ENCODE peak calls at places on chromosome 6, in seven cellular contexts. One of them, this sample, is unnamed.

GRCh38 chr6:89859744-89860143 is 30.1 kb downstream of the CASP8AP2 start:
- DNase-seq in fibroblast of lung: no peak
- DNase-seq in HepG2: no peak
- DNase-seq in GM23248: no peak
- DNase-seq in PC-3: no peak
- DNase-seq in GM23338: no peak
- DNase-seq in K562: no peak
- DNase-seq in this sample: no peak

GRCh38 chr6:125886914-125887313 is 69.7 kb upstream of the HINT3 start:
- DNase-seq in fibroblast of lung: no peak
- DNase-seq in HepG2: no peak
- DNase-seq in GM23248: no peak
- DNase-seq in PC-3: no peak
- DNase-seq in GM23338: no peak
- DNase-seq in K562: no peak
- DNase-seq in this sample: no peak

GRCh38 chr6:133983099-133983939 is 30.3 kb downstream of the TBPL1 start:
- DNase-seq in fibroblast of lung: peak; percentile 80
- DNase-seq in HepG2: peak; percentile 28
- DNase-seq in GM23248: no peak
- DNase-seq in PC-3: peak; percentile 62
- DNase-seq in GM23338: no peak
- DNase-seq in K562: peak; percentile 72
- DNase-seq in this sample: peak; percentile 67

GRCh38 chr6:72616406-72617015 is 5.4 kb upstream of the KCNQ5 start:
- DNase-seq in fibroblast of lung: peak; percentile 73
- DNase-seq in HepG2: peak; percentile 6
- DNase-seq in GM23248: peak; percentile 74
- DNase-seq in PC-3: peak; percentile 58
- DNase-seq in GM23338: peak; percentile 67
- DNase-seq in K562: peak; percentile 56
- DNase-seq in this sample: no peak

GRCh38 chr6:117237561-117237960 is 27.8 kb upstream of the VGLL2 start:
- DNase-seq in fibroblast of lung: no peak
- DNase-seq in HepG2: no peak
- DNase-seq in GM23248: peak; percentile 30
- DNase-seq in PC-3: peak; percentile 48
- DNase-seq in GM23338: no peak
- DNase-seq in K562: no peak
- DNase-seq in this sample: peak; percentile 60

GRCh38 chr6:128655978-128656498 is 135.6 kb upstream of the PTPRK start:
- DNase-seq in fibroblast of lung: peak; percentile 78
- DNase-seq in HepG2: no peak
- DNase-seq in GM23248: peak; percentile 86
- DNase-seq in PC-3: peak; percentile 89
- DNase-seq in GM23338: no peak
- DNase-seq in K562: no peak
- DNase-seq in this sample: peak; percentile 96

GRCh38 chr6:106608080-106608668 is 21.1 kb downstream of the RTN4IP1 start:
- DNase-seq in fibroblast of lung: peak; percentile 59
- DNase-seq in HepG2: peak; percentile 79
- DNase-seq in GM23248: peak; percentile 64
- DNase-seq in PC-3: peak; percentile 76
- DNase-seq in GM23338: peak; percentile 89
- DNase-seq in K562: peak; percentile 74
- DNase-seq in this sample: peak; percentile 54

GRCh38 chr6:74598473-74599393 is 607.1 kb downstream of the COL12A1 start:
- DNase-seq in fibroblast of lung: no peak
- DNase-seq in HepG2: no peak
- DNase-seq in GM23248: peak; percentile 46
- DNase-seq in PC-3: peak; percentile 83
- DNase-seq in GM23338: no peak
- DNase-seq in K562: no peak
- DNase-seq in this sample: peak; percentile 58

DNA sequence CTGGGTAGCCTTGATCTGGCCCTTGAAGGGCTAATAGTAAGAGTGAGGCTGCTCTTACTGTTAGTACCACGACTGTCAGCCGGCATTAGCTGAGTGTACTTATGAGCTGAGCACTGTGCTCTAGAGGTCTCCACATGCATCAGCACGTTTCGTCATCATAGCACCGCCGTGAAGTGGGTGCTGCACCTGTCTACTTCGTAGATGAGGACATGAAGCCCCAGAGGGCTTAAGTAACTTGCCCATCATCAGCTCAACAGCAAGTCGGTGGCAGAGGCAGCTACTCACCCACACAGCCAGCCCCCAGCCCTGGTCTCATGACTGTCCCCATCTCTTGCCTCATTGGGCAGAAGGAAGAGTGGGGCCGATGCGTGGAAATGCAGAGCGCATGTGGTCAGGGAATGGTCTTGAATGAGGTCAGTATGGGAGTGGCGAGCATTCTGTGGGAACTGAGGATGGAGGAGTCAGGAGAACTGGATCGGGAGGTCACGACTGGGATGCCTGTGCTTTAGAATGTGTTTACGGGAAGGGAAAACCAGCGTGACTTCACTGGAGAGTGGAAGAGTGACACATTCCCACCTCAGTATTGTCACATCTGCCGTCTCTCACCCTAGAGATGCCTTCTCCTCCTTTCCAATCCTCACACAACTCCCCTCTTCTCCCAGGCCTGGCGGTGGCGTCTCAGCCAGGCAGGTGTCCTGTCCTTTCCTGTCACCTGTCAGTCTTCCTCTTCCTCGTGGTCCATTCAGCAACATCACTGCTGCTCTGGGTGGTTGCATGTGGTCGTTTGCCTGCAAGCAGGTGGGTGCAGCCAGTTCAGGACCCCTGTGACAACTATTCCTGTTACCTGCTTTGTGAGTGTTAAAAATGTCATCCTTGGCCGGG is 6.0 kb downstream of the SYTL3 start:
- DNase-seq in fibroblast of lung: no peak
- DNase-seq in HepG2: no peak
- DNase-seq in GM23248: peak; percentile 34
- DNase-seq in PC-3: no peak
- DNase-seq in GM23338: no peak
- DNase-seq in K562: no peak
- DNase-seq in this sample: no peak
- H3K4me3 ChIP-seq in fibroblast of lung: no peak overlapping the region
- H3K4me3 ChIP-seq in HepG2: no peak overlapping the region
- H3K4me3 ChIP-seq in GM23248: peak overlapping the region; percentile 57
- H3K4me3 ChIP-seq in PC-3: no peak overlapping the region
- H3K4me3 ChIP-seq in GM23338: no peak overlapping the region
- H3K4me3 ChIP-seq in K562: no peak overlapping the region
- H3K4me3 ChIP-seq in this sample: peak overlapping the region; percentile 26

DNA sequence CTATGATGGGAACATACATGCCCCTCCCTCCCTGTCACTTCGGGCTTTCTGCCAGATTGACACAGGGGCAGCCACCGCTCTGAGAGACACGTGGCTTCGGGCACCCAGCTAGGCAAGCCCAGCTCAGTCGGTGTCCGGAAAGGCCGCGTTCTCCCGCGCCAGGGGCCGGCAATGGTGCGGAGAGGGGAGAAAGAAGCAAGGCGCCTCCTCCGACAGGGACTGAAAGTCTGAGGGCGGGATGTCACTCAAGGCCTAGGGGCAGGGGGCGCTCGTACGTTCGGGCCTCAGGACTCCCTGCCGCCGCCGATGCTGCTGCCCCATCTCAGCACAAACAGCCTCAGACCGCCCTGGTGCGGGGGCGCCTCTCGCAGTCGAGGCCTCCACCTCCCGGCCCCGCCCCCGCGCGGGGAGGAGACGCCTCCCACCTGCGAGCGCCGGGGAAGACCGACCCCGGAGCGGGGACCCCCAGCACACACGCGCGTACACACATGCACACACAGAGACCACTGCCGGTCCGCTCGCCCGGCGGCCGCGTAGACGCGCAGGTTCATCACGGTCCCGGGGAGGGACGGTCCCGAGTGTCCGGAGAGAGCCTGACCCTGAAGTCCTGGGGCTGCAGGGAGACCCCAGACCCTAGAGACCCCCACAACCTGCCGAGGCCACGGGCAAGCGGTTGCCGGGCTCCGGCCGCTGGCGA is 1.9 kb downstream of the GRM4 start:
- DNase-seq in fibroblast of lung: no peak
- DNase-seq in HepG2: peak; percentile 24
- DNase-seq in GM23248: peak; percentile 29
- DNase-seq in PC-3: no peak
- DNase-seq in GM23338: peak; percentile 95
- DNase-seq in K562: peak; percentile 75
- DNase-seq in this sample: no peak
- TF ChIP-seq EZH2 in fibroblast of lung: peak; percentile 96
- TF ChIP-seq EZH2 in HepG2: peak; percentile 66
- TF ChIP-seq EZH2 in GM23248: no peak
- TF ChIP-seq EZH2 in PC-3: no peak
- TF ChIP-seq EZH2 in GM23338: peak; percentile 12
- TF ChIP-seq EZH2 in K562: no peak
- TF ChIP-seq EZH2 in this sample: peak; percentile 91

GRCh38 chr6:105382477-105382876 is 20.4 kb downstream of the PREP start:
- DNase-seq in fibroblast of lung: peak; percentile 8
- DNase-seq in HepG2: no peak
- DNase-seq in GM23248: no peak
- DNase-seq in PC-3: peak; percentile 30
- DNase-seq in GM23338: no peak
- DNase-seq in K562: no peak
- DNase-seq in this sample: no peak
- H3K4me2 ChIP-seq in fibroblast of lung: no peak overlapping the region
- H3K4me2 ChIP-seq in HepG2: no peak overlapping the region
- H3K4me2 ChIP-seq in GM23248: no peak overlapping the region
- H3K4me2 ChIP-seq in PC-3: peak overlapping the region; percentile 26
- H3K4me2 ChIP-seq in GM23338: no peak overlapping the region
- H3K4me2 ChIP-seq in K562: no peak overlapping the region
- H3K4me2 ChIP-seq in this sample: no peak overlapping the region

GRCh38 chr6:82246370-82246769 is 1.2 kb downstream of the IBTK start:
- DNase-seq in fibroblast of lung: no peak
- DNase-seq in HepG2: peak; percentile 7
- DNase-seq in GM23248: no peak
- DNase-seq in PC-3: peak; percentile 3
- DNase-seq in GM23338: no peak
- DNase-seq in K562: peak; percentile 12
- DNase-seq in this sample: no peak
- H3K4me3 ChIP-seq in fibroblast of lung: peak overlapping the region; percentile 88
- H3K4me3 ChIP-seq in HepG2: peak overlapping the region; percentile 83
- H3K4me3 ChIP-seq in GM23248: peak overlapping the region; percentile 94
- H3K4me3 ChIP-seq in PC-3: peak overlapping the region; percentile 84
- H3K4me3 ChIP-seq in GM23338: peak overlapping the region; percentile 85
- H3K4me3 ChIP-seq in K562: peak overlapping the region; percentile 83
- H3K4me3 ChIP-seq in this sample: peak overlapping the region; percentile 86

GRCh38 chr6:26500102-26500501 is at the start of gene BTN1A1:
- DNase-seq in fibroblast of lung: no peak
- DNase-seq in HepG2: no peak
- DNase-seq in GM23248: no peak
- DNase-seq in PC-3: no peak
- DNase-seq in GM23338: peak; percentile 58
- DNase-seq in K562: no peak
- DNase-seq in this sample: no peak

GRCh38 chr6:26497610-26498009 is 2.5 kb upstream of the BTN1A1 start:
- DNase-seq in fibroblast of lung: no peak
- DNase-seq in HepG2: no peak
- DNase-seq in GM23248: no peak
- DNase-seq in PC-3: no peak
- DNase-seq in GM23338: no peak
- DNase-seq in K562: no peak
- DNase-seq in this sample: no peak

GRCh38 chr6:26502169-26502568 is 2.1 kb downstream of the BTN1A1 start:
- DNase-seq in fibroblast of lung: no peak
- DNase-seq in HepG2: peak; percentile 41
- DNase-seq in GM23248: no peak
- DNase-seq in PC-3: peak; percentile 40
- DNase-seq in GM23338: no peak
- DNase-seq in K562: peak; percentile 71
- DNase-seq in this sample: no peak

GRCh38 chr6:26501482-26501986 is 1.4 kb downstream of the BTN1A1 start:
- DNase-seq in fibroblast of lung: peak; percentile 14
- DNase-seq in HepG2: no peak
- DNase-seq in GM23248: peak; percentile 67
- DNase-seq in PC-3: no peak
- DNase-seq in GM23338: peak; percentile 77
- DNase-seq in K562: no peak
- DNase-seq in this sample: peak; percentile 6
- TF ChIP-seq EZH2 in fibroblast of lung: peak; percentile 85
- TF ChIP-seq EZH2 in HepG2: peak; percentile 62
- TF ChIP-seq EZH2 in GM23248: no peak
- TF ChIP-seq EZH2 in PC-3: no peak
- TF ChIP-seq EZH2 in GM23338: peak; percentile 22
- TF ChIP-seq EZH2 in K562: no peak
- TF ChIP-seq EZH2 in this sample: peak; percentile 78

GRCh38 chr6:2354138-2354491 is 108.7 kb upstream of the GMDS start:
- DNase-seq in fibroblast of lung: no peak
- DNase-seq in HepG2: no peak
- DNase-seq in GM23248: no peak
- DNase-seq in PC-3: no peak
- DNase-seq in GM23338: no peak
- DNase-seq in K562: no peak
- DNase-seq in this sample: no peak
- H3K4me2 ChIP-seq in fibroblast of lung: no peak overlapping the region
- H3K4me2 ChIP-seq in HepG2: no peak overlapping the region
- H3K4me2 ChIP-seq in GM23248: no peak overlapping the region
- H3K4me2 ChIP-seq in PC-3: no peak overlapping the region
- H3K4me2 ChIP-seq in GM23338: no peak overlapping the region
- H3K4me2 ChIP-seq in K562: no peak overlapping the region
- H3K4me2 ChIP-seq in this sample: no peak overlapping the region

DNA sequence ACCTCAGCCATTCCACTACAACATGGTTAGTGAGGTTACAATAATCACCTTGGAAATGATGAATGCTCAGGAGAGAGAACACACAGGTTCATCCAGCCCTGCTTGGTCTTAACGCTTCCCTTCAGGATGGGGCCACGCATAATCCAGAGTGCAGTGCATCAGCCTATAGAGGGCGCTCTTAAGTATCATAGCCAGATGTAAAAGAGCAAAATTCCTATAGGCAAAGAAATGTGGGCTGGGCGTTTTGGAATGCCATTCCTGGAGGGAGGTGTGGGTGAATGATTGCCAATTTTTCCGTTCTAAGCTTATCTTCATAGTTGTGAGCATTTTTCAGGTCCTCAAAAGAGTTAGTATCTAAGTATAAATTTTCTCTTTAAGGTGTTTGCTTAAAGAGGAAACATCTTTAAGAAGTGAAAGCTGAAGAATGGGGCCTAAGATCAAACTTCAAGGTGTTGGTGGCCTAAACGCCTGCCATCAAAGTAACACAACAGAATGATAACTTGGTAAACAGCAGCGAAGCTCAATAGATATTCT is 1.8 kb downstream of the RIPOR2 start:
- DNase-seq in fibroblast of lung: no peak
- DNase-seq in HepG2: peak; percentile 43
- DNase-seq in GM23248: peak; percentile 19
- DNase-seq in PC-3: peak; percentile 53
- DNase-seq in GM23338: peak; percentile 96
- DNase-seq in K562: peak; percentile 58
- DNase-seq in this sample: no peak
- H3K4me3 ChIP-seq in fibroblast of lung: no peak overlapping the region
- H3K4me3 ChIP-seq in HepG2: no peak overlapping the region
- H3K4me3 ChIP-seq in GM23248: no peak overlapping the region
- H3K4me3 ChIP-seq in PC-3: no peak overlapping the region
- H3K4me3 ChIP-seq in GM23338: peak overlapping the region; percentile 42
- H3K4me3 ChIP-seq in K562: no peak overlapping the region
- H3K4me3 ChIP-seq in this sample: no peak overlapping the region

This sample was measured in astrocyte.